ENCODE peak calls at places on chromosome 20, in eight cellular contexts. E is activated CD4-positive, alpha-beta T cell treated with anti-CD3 and anti-CD28 coated beads, Interleukin-2, amount 50 U/mL, for 1 hour; H is AG10803; J is Calu3; F is head of caudate nucleus; R is hippocampal formation; L is GM10248; N is non-pigmented ciliary epithelial cell. C is an unnamed sample.

GRCh38 chr20:58619847-58620431 is 31.1 kb upstream of the STX16 start:
- DNase-seq in E (no peak), J (no peak), F (no peak), H (no peak), R (no peak), N (no peak), L (no peak), C (no peak)

GRCh38 chr20:54067606-54068174 is 2.7 kb downstream of the BCAS1 start:
- DNase-seq in E (no peak), R (no peak), F (no peak), H (peak; percentile 26), N (no peak), L (no peak), J (peak; percentile 97), C (peak; percentile 96)

GRCh38 chr20:2657241-2657640 is 4.8 kb downstream of the NOP56 start:
- DNase-seq in E (no peak), N (no peak), L (no peak), H (no peak), J (no peak), R (no peak), F (no peak), C (no peak)

GRCh38 chr20:51506527-51507356 is 35.8 kb downstream of the NFATC2 start:
- DNase-seq in J (no peak), F (no peak), E (no peak), N (no peak), R (no peak), L (no peak), H (no peak), C (no peak)

GRCh38 chr20:25865715-25866656 is 169.3 kb upstream of the ZNF337 start:
- DNase-seq in F (peak; percentile 94), N (no peak), L (peak; percentile 64), J (peak; percentile 47), H (peak; percentile 70), R (peak; percentile 79), E (peak; percentile 73), C (peak; percentile 64)

GRCh38 chr20:48703107-48703506 is 124.7 kb downstream of the PREX1 start:
- DNase-seq in H (no peak), R (peak; percentile 30), E (no peak), J (no peak), F (peak; percentile 54), N (no peak), L (no peak), C (no peak)

GRCh38 chr20:4961746-4962145 is 39.6 kb downstream of the SLC23A2 start:
- DNase-seq in L (no peak), E (peak; percentile 3), F (no peak), N (peak; percentile 86), H (peak; percentile 53), R (no peak), J (no peak), C (no peak)

GRCh38 chr20:64111841-64112641 is 4.7 kb upstream of the NPBWR2 start:
- DNase-seq in H (no peak), J (peak; percentile 7), L (no peak), R (no peak), N (no peak), E (no peak), F (peak; percentile 82), C (no peak)

GRCh38 chr20:3935295-3935955 is 46.2 kb downstream of the PANK2 start:
- DNase-seq in L (no peak), E (no peak), H (peak; percentile 59), N (no peak), J (no peak), F (no peak), R (no peak), C (no peak)